ENCODE peak calls at places on chromosomes 12 and 14, in nine cellular contexts. One of them, this sample, is unnamed.

GRCh38 chr14:76844223-76844622 is 18.0 kb downstream of the LRRC74A start:
- DNase-seq in GM10248: no peak
- DNase-seq in central memory CD4-positive, alpha-beta T cell: peak; percentile 67
- DNase-seq in neural crest cell: no peak
- DNase-seq in PC-9: peak; percentile 19
- DNase-seq in lower lobe of right lung: peak; percentile 75
- DNase-seq in AG04450: no peak
- DNase-seq in SK-MEL-5: peak; percentile 62
- DNase-seq in activated CD4-positive, CD25-positive, alpha-beta regulatory T cell treated with anti-CD3 and anti-CD28 coated beads, Interleukin-2, amount 50 U/mL, for 16 hours: peak; percentile 6
- DNase-seq in this sample: no peak

GRCh38 chr12:20451759-20452158 is 83.4 kb downstream of the PDE3A start:
- DNase-seq in GM10248: no peak
- DNase-seq in SK-MEL-5: no peak
- DNase-seq in central memory CD4-positive, alpha-beta T cell: no peak
- DNase-seq in AG04450: no peak
- DNase-seq in PC-9: no peak
- DNase-seq in neural crest cell: no peak
- DNase-seq in activated CD4-positive, CD25-positive, alpha-beta regulatory T cell treated with anti-CD3 and anti-CD28 coated beads, Interleukin-2, amount 50 U/mL, for 16 hours: no peak
- DNase-seq in lower lobe of right lung: no peak
- DNase-seq in this sample: no peak

GRCh38 chr12:113152835-113153814 is 3.6 kb downstream of the CFAP73 start:
- DNase-seq in AG04450: no peak
- DNase-seq in PC-9: peak; percentile 81
- DNase-seq in activated CD4-positive, CD25-positive, alpha-beta regulatory T cell treated with anti-CD3 and anti-CD28 coated beads, Interleukin-2, amount 50 U/mL, for 16 hours: peak; percentile 13
- DNase-seq in neural crest cell: peak; percentile 57
- DNase-seq in SK-MEL-5: peak; percentile 85
- DNase-seq in lower lobe of right lung: peak; percentile 79
- DNase-seq in central memory CD4-positive, alpha-beta T cell: peak; percentile 75
- DNase-seq in GM10248: peak; percentile 84
- DNase-seq in this sample: peak; percentile 84

GRCh38 chr12:265096-265495 is 2.5 kb upstream of the SLC6A13 start:
- DNase-seq in lower lobe of right lung: no peak
- DNase-seq in central memory CD4-positive, alpha-beta T cell: no peak
- DNase-seq in PC-9: no peak
- DNase-seq in GM10248: no peak
- DNase-seq in activated CD4-positive, CD25-positive, alpha-beta regulatory T cell treated with anti-CD3 and anti-CD28 coated beads, Interleukin-2, amount 50 U/mL, for 16 hours: no peak
- DNase-seq in SK-MEL-5: no peak
- DNase-seq in neural crest cell: no peak
- DNase-seq in AG04450: no peak
- DNase-seq in this sample: no peak

GRCh38 chr14:23114669-23115491 is 4.2 kb downstream of the CEBPE start:
- DNase-seq in SK-MEL-5: peak; percentile 56
- DNase-seq in PC-9: peak; percentile 62
- DNase-seq in lower lobe of right lung: peak; percentile 71
- DNase-seq in central memory CD4-positive, alpha-beta T cell: no peak
- DNase-seq in activated CD4-positive, CD25-positive, alpha-beta regulatory T cell treated with anti-CD3 and anti-CD28 coated beads, Interleukin-2, amount 50 U/mL, for 16 hours: no peak
- DNase-seq in AG04450: peak; percentile 89
- DNase-seq in GM10248: no peak
- DNase-seq in neural crest cell: no peak
- DNase-seq in this sample: no peak

GRCh38 chr12:24695657-24696329 is 253.1 kb downstream of the BCAT1 start:
- DNase-seq in SK-MEL-5: no peak
- DNase-seq in GM10248: no peak
- DNase-seq in neural crest cell: no peak
- DNase-seq in PC-9: no peak
- DNase-seq in AG04450: no peak
- DNase-seq in central memory CD4-positive, alpha-beta T cell: no peak
- DNase-seq in lower lobe of right lung: no peak
- DNase-seq in activated CD4-positive, CD25-positive, alpha-beta regulatory T cell treated with anti-CD3 and anti-CD28 coated beads, Interleukin-2, amount 50 U/mL, for 16 hours: no peak
- DNase-seq in this sample: peak; percentile 25

GRCh38 chr12:58148976-58149375 is 207.6 kb downstream of the ATP23 start:
- DNase-seq in PC-9: no peak
- DNase-seq in central memory CD4-positive, alpha-beta T cell: no peak
- DNase-seq in neural crest cell: no peak
- DNase-seq in SK-MEL-5: no peak
- DNase-seq in AG04450: no peak
- DNase-seq in lower lobe of right lung: no peak
- DNase-seq in GM10248: no peak
- DNase-seq in activated CD4-positive, CD25-positive, alpha-beta regulatory T cell treated with anti-CD3 and anti-CD28 coated beads, Interleukin-2, amount 50 U/mL, for 16 hours: no peak
- DNase-seq in this sample: no peak

GRCh38 chr12:112126000-112126431 is 656 bp downstream of the TRAFD1 start:
- DNase-seq in GM10248: peak; percentile 26
- DNase-seq in lower lobe of right lung: no peak
- DNase-seq in central memory CD4-positive, alpha-beta T cell: no peak
- DNase-seq in neural crest cell: no peak
- DNase-seq in activated CD4-positive, CD25-positive, alpha-beta regulatory T cell treated with anti-CD3 and anti-CD28 coated beads, Interleukin-2, amount 50 U/mL, for 16 hours: no peak
- DNase-seq in SK-MEL-5: no peak
- DNase-seq in PC-9: no peak
- DNase-seq in AG04450: no peak
- DNase-seq in this sample: no peak

GRCh38 chr12:132151145-132151765 is 7.0 kb downstream of the NOC4L start:
- DNase-seq in PC-9: no peak
- DNase-seq in central memory CD4-positive, alpha-beta T cell: no peak
- DNase-seq in AG04450: no peak
- DNase-seq in SK-MEL-5: no peak
- DNase-seq in neural crest cell: no peak
- DNase-seq in activated CD4-positive, CD25-positive, alpha-beta regulatory T cell treated with anti-CD3 and anti-CD28 coated beads, Interleukin-2, amount 50 U/mL, for 16 hours: no peak
- DNase-seq in lower lobe of right lung: peak; percentile 41
- DNase-seq in GM10248: no peak
- DNase-seq in this sample: no peak

GRCh38 chr12:69897744-69898143 is 72.7 kb downstream of the MYRFL start:
- DNase-seq in GM10248: no peak
- DNase-seq in neural crest cell: no peak
- DNase-seq in AG04450: peak; percentile 79
- DNase-seq in SK-MEL-5: no peak
- DNase-seq in central memory CD4-positive, alpha-beta T cell: no peak
- DNase-seq in activated CD4-positive, CD25-positive, alpha-beta regulatory T cell treated with anti-CD3 and anti-CD28 coated beads, Interleukin-2, amount 50 U/mL, for 16 hours: no peak
- DNase-seq in PC-9: peak; percentile 40
- DNase-seq in lower lobe of right lung: no peak
- DNase-seq in this sample: no peak

GRCh38 chr14:50961606-50962259 is 17.4 kb upstream of the PYGL start:
- DNase-seq in activated CD4-positive, CD25-positive, alpha-beta regulatory T cell treated with anti-CD3 and anti-CD28 coated beads, Interleukin-2, amount 50 U/mL, for 16 hours: no peak
- DNase-seq in PC-9: peak; percentile 46
- DNase-seq in GM10248: no peak
- DNase-seq in AG04450: peak; percentile 80
- DNase-seq in central memory CD4-positive, alpha-beta T cell: no peak
- DNase-seq in SK-MEL-5: peak; percentile 74
- DNase-seq in neural crest cell: no peak
- DNase-seq in lower lobe of right lung: no peak
- DNase-seq in this sample: peak; percentile 86

GRCh38 chr14:100673085-100673806 is 53.4 kb upstream of the DLK1 start:
- DNase-seq in lower lobe of right lung: peak; percentile 66
- DNase-seq in PC-9: no peak
- DNase-seq in AG04450: no peak
- DNase-seq in SK-MEL-5: no peak
- DNase-seq in activated CD4-positive, CD25-positive, alpha-beta regulatory T cell treated with anti-CD3 and anti-CD28 coated beads, Interleukin-2, amount 50 U/mL, for 16 hours: no peak
- DNase-seq in neural crest cell: no peak
- DNase-seq in central memory CD4-positive, alpha-beta T cell: no peak
- DNase-seq in GM10248: no peak
- DNase-seq in this sample: no peak

GRCh38 chr12:52063081-52063985 is 6.4 kb upstream of the ATG101 start:
- DNase-seq in GM10248: no peak
- DNase-seq in PC-9: no peak
- DNase-seq in activated CD4-positive, CD25-positive, alpha-beta regulatory T cell treated with anti-CD3 and anti-CD28 coated beads, Interleukin-2, amount 50 U/mL, for 16 hours: no peak
- DNase-seq in central memory CD4-positive, alpha-beta T cell: no peak
- DNase-seq in lower lobe of right lung: no peak
- DNase-seq in SK-MEL-5: no peak
- DNase-seq in neural crest cell: no peak
- DNase-seq in AG04450: no peak
- DNase-seq in this sample: no peak

GRCh38 chr12:70971395-70971794 is 50.9 kb upstream of the PTPRR start:
- DNase-seq in PC-9: no peak
- DNase-seq in activated CD4-positive, CD25-positive, alpha-beta regulatory T cell treated with anti-CD3 and anti-CD28 coated beads, Interleukin-2, amount 50 U/mL, for 16 hours: no peak
- DNase-seq in lower lobe of right lung: no peak
- DNase-seq in GM10248: no peak
- DNase-seq in neural crest cell: no peak
- DNase-seq in AG04450: no peak
- DNase-seq in central memory CD4-positive, alpha-beta T cell: no peak
- DNase-seq in SK-MEL-5: no peak
- DNase-seq in this sample: no peak

GRCh38 chr12:26648584-26648983 is 184.4 kb downstream of the ITPR2 start:
- DNase-seq in neural crest cell: no peak
- DNase-seq in central memory CD4-positive, alpha-beta T cell: no peak
- DNase-seq in SK-MEL-5: no peak
- DNase-seq in AG04450: peak; percentile 83
- DNase-seq in activated CD4-positive, CD25-positive, alpha-beta regulatory T cell treated with anti-CD3 and anti-CD28 coated beads, Interleukin-2, amount 50 U/mL, for 16 hours: no peak
- DNase-seq in lower lobe of right lung: no peak
- DNase-seq in GM10248: no peak
- DNase-seq in PC-9: peak; percentile 33
- DNase-seq in this sample: peak; percentile 90

GRCh38 chr12:103175625-103176024 is 218.2 kb downstream of the ASCL1 start:
- DNase-seq in GM10248: no peak
- DNase-seq in central memory CD4-positive, alpha-beta T cell: no peak
- DNase-seq in lower lobe of right lung: no peak
- DNase-seq in activated CD4-positive, CD25-positive, alpha-beta regulatory T cell treated with anti-CD3 and anti-CD28 coated beads, Interleukin-2, amount 50 U/mL, for 16 hours: no peak
- DNase-seq in SK-MEL-5: no peak
- DNase-seq in PC-9: no peak
- DNase-seq in neural crest cell: no peak
- DNase-seq in AG04450: no peak
- DNase-seq in this sample: no peak

GRCh38 chr12:67645571-67645970 is 3.0 kb upstream of the DYRK2 start:
- DNase-seq in lower lobe of right lung: no peak
- DNase-seq in SK-MEL-5: no peak
- DNase-seq in AG04450: no peak
- DNase-seq in PC-9: no peak
- DNase-seq in GM10248: no peak
- DNase-seq in activated CD4-positive, CD25-positive, alpha-beta regulatory T cell treated with anti-CD3 and anti-CD28 coated beads, Interleukin-2, amount 50 U/mL, for 16 hours: no peak
- DNase-seq in neural crest cell: no peak
- DNase-seq in central memory CD4-positive, alpha-beta T cell: no peak
- DNase-seq in this sample: peak; percentile 43

GRCh38 chr14:35212471-35213142 is 79.6 kb upstream of the PSMA6 start:
- DNase-seq in activated CD4-positive, CD25-positive, alpha-beta regulatory T cell treated with anti-CD3 and anti-CD28 coated beads, Interleukin-2, amount 50 U/mL, for 16 hours: no peak
- DNase-seq in PC-9: no peak
- DNase-seq in SK-MEL-5: no peak
- DNase-seq in central memory CD4-positive, alpha-beta T cell: no peak
- DNase-seq in AG04450: no peak
- DNase-seq in neural crest cell: no peak
- DNase-seq in GM10248: no peak
- DNase-seq in lower lobe of right lung: no peak
- DNase-seq in this sample: no peak